ENCODE peak calls at places on chromosomes 11 and 22, in eight cellular contexts. One of them, this sample, is unnamed.

GRCh38 chr11:118923721-118924587 is 1.8 kb downstream of the BCL9L start:
- DNase-seq in NCI-H2081: no peak
- DNase-seq in naive thymus-derived CD4-positive, alpha-beta T cell: peak
- DNase-seq in HEK293T: no peak
- DNase-seq in NCI-H1105 treated with DMSO at 0.1 percent for 48 hours: no peak
- DNase-seq in activated gamma-delta T cell treated with anti-CD3 and anti-CD28 coated beads, Interleukin-2, amount 50 U/mL, for 16 hours: no peak
- DNase-seq in NT2/D1: no peak
- DNase-seq in CD4-positive, alpha-beta T cell: no peak
- DNase-seq in this sample: no peak

GRCh38 chr22:29892757-29893156 is 9.8 kb downstream of the MTMR3 start:
- DNase-seq in NCI-H2081: no peak
- DNase-seq in naive thymus-derived CD4-positive, alpha-beta T cell: no peak
- DNase-seq in HEK293T: no peak
- DNase-seq in NCI-H1105 treated with DMSO at 0.1 percent for 48 hours: no peak
- DNase-seq in activated gamma-delta T cell treated with anti-CD3 and anti-CD28 coated beads, Interleukin-2, amount 50 U/mL, for 16 hours: no peak
- DNase-seq in NT2/D1: no peak
- DNase-seq in CD4-positive, alpha-beta T cell: no peak
- DNase-seq in this sample: no peak

GRCh38 chr11:36485296-36485870 is 24.7 kb downstream of the TRAF6 start:
- DNase-seq in NCI-H2081: no peak
- DNase-seq in naive thymus-derived CD4-positive, alpha-beta T cell: no peak
- DNase-seq in HEK293T: no peak
- DNase-seq in NCI-H1105 treated with DMSO at 0.1 percent for 48 hours: no peak
- DNase-seq in activated gamma-delta T cell treated with anti-CD3 and anti-CD28 coated beads, Interleukin-2, amount 50 U/mL, for 16 hours: no peak
- DNase-seq in NT2/D1: no peak
- DNase-seq in CD4-positive, alpha-beta T cell: no peak
- DNase-seq in this sample: no peak

GRCh38 chr11:6251120-6251733 is 8.4 kb upstream of the CCKBR start:
- DNase-seq in NCI-H2081: peak
- DNase-seq in naive thymus-derived CD4-positive, alpha-beta T cell: no peak
- DNase-seq in HEK293T: peak
- DNase-seq in NCI-H1105 treated with DMSO at 0.1 percent for 48 hours: peak
- DNase-seq in activated gamma-delta T cell treated with anti-CD3 and anti-CD28 coated beads, Interleukin-2, amount 50 U/mL, for 16 hours: no peak
- DNase-seq in NT2/D1: peak
- DNase-seq in CD4-positive, alpha-beta T cell: peak
- DNase-seq in this sample: no peak

GRCh38 chr22:33076368-33076767 is 18.2 kb upstream of the SYN3 start:
- DNase-seq in NCI-H2081: no peak
- DNase-seq in naive thymus-derived CD4-positive, alpha-beta T cell: no peak
- DNase-seq in HEK293T: no peak
- DNase-seq in NCI-H1105 treated with DMSO at 0.1 percent for 48 hours: no peak
- DNase-seq in activated gamma-delta T cell treated with anti-CD3 and anti-CD28 coated beads, Interleukin-2, amount 50 U/mL, for 16 hours: no peak
- DNase-seq in NT2/D1: no peak
- DNase-seq in CD4-positive, alpha-beta T cell: no peak
- DNase-seq in this sample: no peak

GRCh38 chr11:68707527-68707926 is 23.2 kb downstream of the GAL start:
- DNase-seq in NCI-H2081: no peak
- DNase-seq in naive thymus-derived CD4-positive, alpha-beta T cell: no peak
- DNase-seq in HEK293T: no peak
- DNase-seq in NCI-H1105 treated with DMSO at 0.1 percent for 48 hours: no peak
- DNase-seq in activated gamma-delta T cell treated with anti-CD3 and anti-CD28 coated beads, Interleukin-2, amount 50 U/mL, for 16 hours: no peak
- DNase-seq in NT2/D1: no peak
- DNase-seq in CD4-positive, alpha-beta T cell: no peak
- DNase-seq in this sample: no peak

GRCh38 chr22:41237707-41238569 is 2.8 kb downstream of the CHADL start:
- DNase-seq in NCI-H2081: peak
- DNase-seq in naive thymus-derived CD4-positive, alpha-beta T cell: peak
- DNase-seq in HEK293T: no peak
- DNase-seq in NCI-H1105 treated with DMSO at 0.1 percent for 48 hours: peak
- DNase-seq in activated gamma-delta T cell treated with anti-CD3 and anti-CD28 coated beads, Interleukin-2, amount 50 U/mL, for 16 hours: peak
- DNase-seq in NT2/D1: peak
- DNase-seq in CD4-positive, alpha-beta T cell: peak
- DNase-seq in this sample: peak

GRCh38 chr11:6258141-6258540 is 1.5 kb upstream of the CCKBR start:
- DNase-seq in NCI-H2081: no peak
- DNase-seq in naive thymus-derived CD4-positive, alpha-beta T cell: no peak
- DNase-seq in HEK293T: no peak
- DNase-seq in NCI-H1105 treated with DMSO at 0.1 percent for 48 hours: no peak
- DNase-seq in activated gamma-delta T cell treated with anti-CD3 and anti-CD28 coated beads, Interleukin-2, amount 50 U/mL, for 16 hours: no peak
- DNase-seq in NT2/D1: no peak
- DNase-seq in CD4-positive, alpha-beta T cell: no peak
- DNase-seq in this sample: no peak

GRCh38 chr22:46318576-46318975 is 16.9 kb upstream of the TRMU start:
- DNase-seq in NCI-H2081: no peak
- DNase-seq in naive thymus-derived CD4-positive, alpha-beta T cell: no peak
- DNase-seq in HEK293T: no peak
- DNase-seq in NCI-H1105 treated with DMSO at 0.1 percent for 48 hours: no peak
- DNase-seq in activated gamma-delta T cell treated with anti-CD3 and anti-CD28 coated beads, Interleukin-2, amount 50 U/mL, for 16 hours: no peak
- DNase-seq in NT2/D1: no peak
- DNase-seq in CD4-positive, alpha-beta T cell: no peak
- DNase-seq in this sample: no peak

GRCh38 chr11:40190294-40190693 is 1269.2 kb downstream of the LRRC4C start:
- DNase-seq in NCI-H2081: no peak
- DNase-seq in naive thymus-derived CD4-positive, alpha-beta T cell: no peak
- DNase-seq in HEK293T: no peak
- DNase-seq in NCI-H1105 treated with DMSO at 0.1 percent for 48 hours: no peak
- DNase-seq in activated gamma-delta T cell treated with anti-CD3 and anti-CD28 coated beads, Interleukin-2, amount 50 U/mL, for 16 hours: no peak
- DNase-seq in NT2/D1: no peak
- DNase-seq in CD4-positive, alpha-beta T cell: no peak
- DNase-seq in this sample: no peak